ENCODE peak calls at places on chromosome 21, in six cellular contexts. D, E, U, S, L and V are unnamed samples.

GRCh38 chr21:46211376-46211775 is 17.2 kb downstream of the LSS start:
- DNase-seq in D (no peak), E (no peak), U (no peak), S (no peak), L (no peak), V (no peak)

GRCh38 chr21:41066086-41066938 is 101.6 kb upstream of the BACE2 start:
- DNase-seq in D (no peak), E (no peak), U (peak; percentile 50), S (no peak), L (no peak), V (no peak)

GRCh38 chr21:45528028-45528705 is 14.1 kb downstream of the SLC19A1 start:
- DNase-seq in D (no peak), E (no peak), U (no peak), S (no peak), L (no peak), V (no peak)

GRCh38 chr21:39022035-39022900 is 161.0 kb downstream of the PSMG1 start:
- DNase-seq in D (no peak), E (no peak), U (no peak), S (no peak), L (no peak), V (no peak)

GRCh38 chr21:38847556-38847955 is 41.8 kb downstream of the ETS2 start:
- DNase-seq in D (no peak), E (no peak), U (no peak), S (no peak), L (no peak), V (no peak)

GRCh38 chr21:33063907-33064622 is 5.9 kb upstream of the OLIG1 start:
- DNase-seq in D (no peak), E (no peak), U (no peak), S (no peak), L (no peak), V (no peak)

GRCh38 chr21:26845750-26846035 is 484 bp upstream of the ADAMTS1 start:
- DNase-seq in D (no peak), E (no peak), U (no peak), S (no peak), L (no peak), V (no peak)

GRCh38 chr21:32463367-32463766 is 50.9 kb downstream of the EVA1C start:
- DNase-seq in D (no peak), E (peak; percentile 26), U (no peak), S (peak; percentile 83), L (no peak), V (no peak)

GRCh38 chr21:43974791-43975468 is 37.2 kb upstream of the TRAPPC10 start:
- DNase-seq in D (no peak), E (no peak), U (no peak), S (no peak), L (no peak), V (no peak)

GRCh38 chr21:20856926-20857325 is 141.3 kb upstream of the NCAM2 start:
- DNase-seq in D (no peak), E (no peak), U (no peak), S (no peak), L (no peak), V (no peak)
- TF ChIP-seq CTCF in D (no peak), E (no peak), U (no peak), S (no peak), L (no peak), V (no peak)

DNA sequence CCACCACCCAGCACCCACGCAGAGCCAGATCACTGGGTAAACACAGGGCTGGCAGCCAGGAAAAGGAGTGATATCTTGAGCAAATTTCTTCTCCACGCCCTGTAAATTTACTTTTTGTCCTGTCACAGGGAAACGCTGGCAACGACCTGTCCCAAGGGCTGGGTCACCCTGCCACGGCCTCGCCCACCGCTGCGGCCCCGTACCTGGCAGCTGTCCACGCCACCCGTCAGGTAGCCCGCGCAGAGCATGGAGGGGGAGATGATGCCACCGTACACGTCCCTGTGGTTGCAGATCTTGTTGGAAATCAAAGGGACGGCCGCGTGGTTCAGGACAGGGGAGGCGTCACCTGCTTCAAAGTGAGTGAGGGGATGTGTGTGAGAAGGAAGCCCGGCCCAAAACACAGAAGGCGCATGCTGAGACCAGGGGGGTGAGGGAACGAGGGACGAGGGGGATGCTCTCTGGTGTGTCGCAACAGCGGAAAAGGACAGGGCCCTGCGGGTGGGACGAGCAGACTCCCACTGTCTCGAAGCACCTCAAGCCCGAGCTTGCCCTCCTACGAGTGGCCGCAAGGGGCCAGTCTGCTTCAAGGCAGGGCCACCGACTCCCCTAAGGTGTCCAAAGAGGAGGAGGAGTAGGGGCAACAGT is 10.1 kb upstream of the TFF1 start:
- DNase-seq in D (no peak), E (no peak), U (no peak), S (no peak), L (no peak), V (no peak)
- TF ChIP-seq CTCF in D (no peak), E (no peak), U (no peak), S (peak; percentile 12), L (no peak), V (peak; percentile 44)

GRCh38 chr21:22438428-22439086 is 1440.3 kb downstream of the NCAM2 start:
- DNase-seq in D (no peak), E (no peak), U (no peak), S (no peak), L (no peak), V (no peak)
- TF ChIP-seq CTCF in D (no peak), E (no peak), U (no peak), S (no peak), L (no peak), V (no peak)

GRCh38 chr21:36441715-36442114 is 38.2 kb downstream of the CLDN14 start:
- DNase-seq in D (no peak), E (no peak), U (no peak), S (no peak), L (no peak), V (no peak)

GRCh38 chr21:36434144-36434543 is 45.8 kb downstream of the CLDN14 start:
- DNase-seq in D (no peak), E (no peak), U (no peak), S (no peak), L (no peak), V (no peak)

GRCh38 chr21:36437745-36438128 is 42.2 kb downstream of the CLDN14 start:
- DNase-seq in D (no peak), E (peak; percentile 69), U (no peak), S (peak; percentile 74), L (no peak), V (peak; percentile 49)

GRCh38 chr21:36433011-36433709 is 46.8 kb downstream of the CLDN14 start:
- DNase-seq in D (no peak), E (no peak), U (no peak), S (no peak), L (no peak), V (no peak)

DNA sequence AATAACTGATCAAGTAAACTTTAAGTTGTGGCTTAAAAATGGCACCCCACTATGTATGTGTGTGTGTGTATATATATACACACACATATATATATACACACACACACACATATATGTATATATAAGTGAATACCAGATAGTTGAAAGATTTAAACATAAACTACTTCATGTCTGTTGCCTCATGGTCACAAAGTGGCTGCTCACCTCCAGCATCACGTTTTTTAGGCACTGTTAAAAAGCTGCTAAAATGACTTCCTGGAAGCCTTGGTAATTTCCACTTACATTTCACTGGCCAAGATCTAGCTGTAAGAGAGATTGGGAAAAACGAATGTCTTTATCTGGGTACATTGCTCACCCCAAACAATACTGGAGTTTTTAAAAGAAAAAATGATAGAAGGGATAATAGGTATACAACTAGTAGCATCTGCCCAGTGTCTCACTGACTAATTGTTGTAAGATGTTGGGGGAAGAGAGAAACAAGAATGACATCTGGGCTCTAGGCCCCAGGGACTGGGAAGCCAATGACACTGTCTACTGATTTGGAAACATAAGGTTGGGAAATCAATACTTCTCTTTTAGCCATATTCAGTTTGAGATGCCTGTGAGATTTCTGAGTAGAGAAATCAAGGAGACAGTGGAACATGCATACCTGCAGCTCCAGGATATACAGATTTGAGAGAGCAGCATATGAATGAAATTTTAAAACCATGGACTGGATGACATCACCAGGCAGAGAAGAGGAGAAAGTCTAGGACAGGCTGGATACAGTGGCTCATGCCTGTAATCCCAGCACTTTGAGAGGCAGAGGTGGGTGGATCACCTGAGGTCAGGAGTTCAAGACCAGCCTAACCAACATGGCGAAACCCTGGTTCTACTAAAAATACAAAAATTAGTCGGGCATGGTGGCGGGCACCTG is 42.8 kb downstream of the CLDN14 start:
- DNase-seq in D (no peak), E (no peak), U (no peak), S (no peak), L (no peak), V (no peak)
- TF ChIP-seq CTCF in D (no peak), E (no peak), U (no peak), S (no peak), L (no peak), V (no peak)

GRCh38 chr21:42705746-42706374 is 52.4 kb downstream of the PDE9A start:
- DNase-seq in D (no peak), E (no peak), U (no peak), S (no peak), L (no peak), V (no peak)
- TF ChIP-seq CTCF in D (no peak), E (no peak), U (no peak), S (no peak), L (no peak), V (no peak)

GRCh38 chr21:17270234-17270633 is 242.6 kb upstream of the CXADR start:
- DNase-seq in D (no peak), E (peak; percentile 32), U (peak; percentile 72), S (peak; percentile 17), L (no peak), V (peak; percentile 3)
- TF ChIP-seq CTCF in D (no peak), E (peak; percentile 68), U (peak; percentile 22), S (no peak), L (no peak), V (peak; percentile 26)

DNA sequence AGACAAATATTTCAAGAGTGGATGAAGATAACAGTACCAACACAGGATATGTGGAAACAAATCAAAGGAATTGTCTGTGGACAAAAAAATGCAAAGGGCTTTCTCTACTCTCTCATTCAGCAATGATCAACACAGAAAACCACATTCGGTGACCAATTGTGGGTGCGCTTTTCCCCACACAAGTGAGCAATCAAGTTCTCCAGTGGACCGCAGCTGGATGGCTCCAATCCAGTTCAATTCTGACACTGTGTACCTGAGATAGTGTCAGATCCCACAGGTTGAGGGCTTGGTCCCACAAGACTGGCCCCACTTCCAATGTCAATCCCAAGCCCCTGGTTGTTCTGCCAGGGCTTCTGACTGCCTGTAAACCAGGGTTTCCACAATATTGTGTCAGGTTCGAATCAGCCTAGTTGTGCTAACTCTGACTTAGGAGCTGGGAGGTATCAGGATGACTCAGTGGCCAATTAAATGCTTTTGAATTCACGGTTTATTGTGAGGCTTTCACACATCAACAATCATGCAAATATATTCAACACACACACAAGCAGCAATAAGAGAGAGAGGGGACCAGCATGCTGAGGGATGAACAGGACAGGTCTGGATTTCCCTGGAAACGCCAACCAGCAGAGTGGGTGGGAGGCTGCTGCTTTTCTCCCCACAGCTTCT is 87.0 kb upstream of the BTG3 start:
- DNase-seq in D (no peak), E (no peak), U (no peak), S (no peak), L (no peak), V (no peak)
- TF ChIP-seq CTCF in D (no peak), E (no peak), U (no peak), S (no peak), L (no peak), V (no peak)